ENCODE peak calls at places on chromosomes 3 and 15, in eight cellular contexts. One of them, this sample, is unnamed.

GRCh38 chr3:149581248-149581647 is 76.6 kb downstream of the WWTR1 start:
- DNase-seq in CD4-positive, alpha-beta T cell: no peak
- DNase-seq in WERI-Rb-1: no peak
- DNase-seq in Peyer's patch: no peak
- DNase-seq in choroid plexus epithelial cell: peak; percentile 63
- DNase-seq in body of pancreas: no peak
- DNase-seq in CD8-positive, alpha-beta T cell: no peak
- DNase-seq in HL-60: no peak
- DNase-seq in this sample: no peak

GRCh38 chr3:150545419-150546225 is 674 bp downstream of the SERP1 start:
- DNase-seq in Peyer's patch: peak; percentile 57
- DNase-seq in WERI-Rb-1: no peak
- DNase-seq in CD4-positive, alpha-beta T cell: peak; percentile 40
- DNase-seq in CD8-positive, alpha-beta T cell: peak; percentile 23
- DNase-seq in body of pancreas: peak; percentile 58
- DNase-seq in HL-60: no peak
- DNase-seq in choroid plexus epithelial cell: peak; percentile 32
- DNase-seq in this sample: peak; percentile 34

GRCh38 chr3:114217266-114217665 is 20.1 kb downstream of the ZNF80 start:
- DNase-seq in body of pancreas: no peak
- DNase-seq in Peyer's patch: no peak
- DNase-seq in WERI-Rb-1: no peak
- DNase-seq in CD4-positive, alpha-beta T cell: no peak
- DNase-seq in HL-60: no peak
- DNase-seq in CD8-positive, alpha-beta T cell: no peak
- DNase-seq in choroid plexus epithelial cell: peak; percentile 8
- DNase-seq in this sample: no peak

GRCh38 chr15:78540955-78541743 is 905 bp downstream of the PSMA4 start:
- DNase-seq in WERI-Rb-1: no peak
- DNase-seq in HL-60: no peak
- DNase-seq in choroid plexus epithelial cell: peak; percentile 34
- DNase-seq in CD8-positive, alpha-beta T cell: no peak
- DNase-seq in Peyer's patch: no peak
- DNase-seq in CD4-positive, alpha-beta T cell: peak; percentile 5
- DNase-seq in body of pancreas: no peak
- DNase-seq in this sample: no peak

GRCh38 chr15:67013696-67014095 is 51.7 kb upstream of the SMAD3 start:
- DNase-seq in body of pancreas: no peak
- DNase-seq in Peyer's patch: no peak
- DNase-seq in CD4-positive, alpha-beta T cell: no peak
- DNase-seq in HL-60: no peak
- DNase-seq in WERI-Rb-1: no peak
- DNase-seq in choroid plexus epithelial cell: peak; percentile 67
- DNase-seq in CD8-positive, alpha-beta T cell: no peak
- DNase-seq in this sample: no peak

GRCh38 chr15:84874991-84875390 is 9.5 kb upstream of the SLC28A1 start:
- DNase-seq in Peyer's patch: no peak
- DNase-seq in WERI-Rb-1: no peak
- DNase-seq in choroid plexus epithelial cell: no peak
- DNase-seq in HL-60: no peak
- DNase-seq in CD4-positive, alpha-beta T cell: no peak
- DNase-seq in body of pancreas: no peak
- DNase-seq in CD8-positive, alpha-beta T cell: no peak
- DNase-seq in this sample: no peak

GRCh38 chr3:72429589-72430362 is 418.5 kb downstream of the SHQ1 start:
- DNase-seq in HL-60: no peak
- DNase-seq in CD4-positive, alpha-beta T cell: no peak
- DNase-seq in body of pancreas: no peak
- DNase-seq in choroid plexus epithelial cell: no peak
- DNase-seq in CD8-positive, alpha-beta T cell: no peak
- DNase-seq in WERI-Rb-1: no peak
- DNase-seq in Peyer's patch: no peak
- DNase-seq in this sample: no peak

GRCh38 chr3:190036631-190037030 is 84.1 kb downstream of the P3H2 start:
- DNase-seq in Peyer's patch: no peak
- DNase-seq in HL-60: no peak
- DNase-seq in choroid plexus epithelial cell: peak; percentile 72
- DNase-seq in WERI-Rb-1: no peak
- DNase-seq in CD4-positive, alpha-beta T cell: no peak
- DNase-seq in CD8-positive, alpha-beta T cell: no peak
- DNase-seq in body of pancreas: no peak
- DNase-seq in this sample: no peak

GRCh38 chr3:31170932-31171670 is 276.6 kb upstream of the GADL1 start:
- DNase-seq in choroid plexus epithelial cell: peak; percentile 98
- DNase-seq in CD8-positive, alpha-beta T cell: no peak
- DNase-seq in HL-60: no peak
- DNase-seq in CD4-positive, alpha-beta T cell: no peak
- DNase-seq in Peyer's patch: no peak
- DNase-seq in body of pancreas: no peak
- DNase-seq in WERI-Rb-1: no peak
- DNase-seq in this sample: peak; percentile 21

GRCh38 chr3:131147534-131147933 is 120.9 kb downstream of the NEK11 start:
- DNase-seq in CD8-positive, alpha-beta T cell: no peak
- DNase-seq in body of pancreas: no peak
- DNase-seq in Peyer's patch: no peak
- DNase-seq in HL-60: no peak
- DNase-seq in choroid plexus epithelial cell: no peak
- DNase-seq in WERI-Rb-1: no peak
- DNase-seq in CD4-positive, alpha-beta T cell: no peak
- DNase-seq in this sample: no peak

GRCh38 chr3:187025254-187025655 is 94.9 kb downstream of the ST6GAL1 start:
- DNase-seq in HL-60: no peak
- DNase-seq in WERI-Rb-1: no peak
- DNase-seq in body of pancreas: no peak
- DNase-seq in CD8-positive, alpha-beta T cell: peak; percentile 18
- DNase-seq in CD4-positive, alpha-beta T cell: no peak
- DNase-seq in Peyer's patch: peak; percentile 77
- DNase-seq in choroid plexus epithelial cell: no peak
- DNase-seq in this sample: no peak

GRCh38 chr15:39594056-39594763 is 13.3 kb downstream of the THBS1 start:
- DNase-seq in Peyer's patch: peak; percentile 64
- DNase-seq in body of pancreas: no peak
- DNase-seq in WERI-Rb-1: no peak
- DNase-seq in CD4-positive, alpha-beta T cell: no peak
- DNase-seq in HL-60: no peak
- DNase-seq in CD8-positive, alpha-beta T cell: no peak
- DNase-seq in choroid plexus epithelial cell: no peak
- DNase-seq in this sample: no peak

GRCh38 chr15:78937132-78937739 is 7.6 kb downstream of the CTSH start:
- DNase-seq in body of pancreas: peak; percentile 34
- DNase-seq in Peyer's patch: no peak
- DNase-seq in CD8-positive, alpha-beta T cell: no peak
- DNase-seq in choroid plexus epithelial cell: peak; percentile 35
- DNase-seq in HL-60: no peak
- DNase-seq in CD4-positive, alpha-beta T cell: no peak
- DNase-seq in WERI-Rb-1: no peak
- DNase-seq in this sample: no peak

GRCh38 chr3:35651456-35651855 is 12.1 kb downstream of the ARPP21 start:
- DNase-seq in CD8-positive, alpha-beta T cell: no peak
- DNase-seq in WERI-Rb-1: no peak
- DNase-seq in CD4-positive, alpha-beta T cell: no peak
- DNase-seq in choroid plexus epithelial cell: peak; percentile 46
- DNase-seq in HL-60: no peak
- DNase-seq in body of pancreas: no peak
- DNase-seq in Peyer's patch: no peak
- DNase-seq in this sample: no peak

GRCh38 chr3:10600159-10601125 is 95.1 kb upstream of the ATP2B2 start:
- DNase-seq in WERI-Rb-1: peak; percentile 35
- DNase-seq in CD8-positive, alpha-beta T cell: no peak
- DNase-seq in Peyer's patch: no peak
- DNase-seq in CD4-positive, alpha-beta T cell: no peak
- DNase-seq in HL-60: no peak
- DNase-seq in choroid plexus epithelial cell: no peak
- DNase-seq in body of pancreas: no peak
- DNase-seq in this sample: no peak

GRCh38 chr3:78967061-78967460 is 800.7 kb downstream of the ROBO1 start:
- DNase-seq in body of pancreas: no peak
- DNase-seq in HL-60: no peak
- DNase-seq in WERI-Rb-1: no peak
- DNase-seq in CD8-positive, alpha-beta T cell: no peak
- DNase-seq in choroid plexus epithelial cell: no peak
- DNase-seq in CD4-positive, alpha-beta T cell: no peak
- DNase-seq in Peyer's patch: no peak
- DNase-seq in this sample: no peak

GRCh38 chr3:48414376-48415250 is 15.3 kb downstream of the PLXNB1 start:
- DNase-seq in HL-60: no peak
- DNase-seq in choroid plexus epithelial cell: no peak
- DNase-seq in CD4-positive, alpha-beta T cell: no peak
- DNase-seq in WERI-Rb-1: no peak
- DNase-seq in body of pancreas: no peak
- DNase-seq in Peyer's patch: no peak
- DNase-seq in CD8-positive, alpha-beta T cell: no peak
- DNase-seq in this sample: no peak

GRCh38 chr15:60655252-60655651 is 176.3 kb upstream of the ICE2 start:
- DNase-seq in Peyer's patch: no peak
- DNase-seq in HL-60: no peak
- DNase-seq in choroid plexus epithelial cell: no peak
- DNase-seq in CD8-positive, alpha-beta T cell: no peak
- DNase-seq in WERI-Rb-1: no peak
- DNase-seq in body of pancreas: no peak
- DNase-seq in CD4-positive, alpha-beta T cell: no peak
- DNase-seq in this sample: no peak

GRCh38 chr15:88337993-88338392 is 81.5 kb upstream of the NTRK3 start:
- DNase-seq in CD4-positive, alpha-beta T cell: no peak
- DNase-seq in body of pancreas: no peak
- DNase-seq in choroid plexus epithelial cell: no peak
- DNase-seq in WERI-Rb-1: no peak
- DNase-seq in CD8-positive, alpha-beta T cell: no peak
- DNase-seq in Peyer's patch: no peak
- DNase-seq in HL-60: no peak
- DNase-seq in this sample: no peak
- TF ChIP-seq CTCF in CD4-positive, alpha-beta T cell: no peak
- TF ChIP-seq CTCF in body of pancreas: no peak
- TF ChIP-seq CTCF in choroid plexus epithelial cell: no peak
- TF ChIP-seq CTCF in WERI-Rb-1: peak; percentile 2
- TF ChIP-seq CTCF in CD8-positive, alpha-beta T cell: no peak
- TF ChIP-seq CTCF in Peyer's patch: no peak
- TF ChIP-seq CTCF in HL-60: no peak
- TF ChIP-seq CTCF in this sample: no peak

DNA sequence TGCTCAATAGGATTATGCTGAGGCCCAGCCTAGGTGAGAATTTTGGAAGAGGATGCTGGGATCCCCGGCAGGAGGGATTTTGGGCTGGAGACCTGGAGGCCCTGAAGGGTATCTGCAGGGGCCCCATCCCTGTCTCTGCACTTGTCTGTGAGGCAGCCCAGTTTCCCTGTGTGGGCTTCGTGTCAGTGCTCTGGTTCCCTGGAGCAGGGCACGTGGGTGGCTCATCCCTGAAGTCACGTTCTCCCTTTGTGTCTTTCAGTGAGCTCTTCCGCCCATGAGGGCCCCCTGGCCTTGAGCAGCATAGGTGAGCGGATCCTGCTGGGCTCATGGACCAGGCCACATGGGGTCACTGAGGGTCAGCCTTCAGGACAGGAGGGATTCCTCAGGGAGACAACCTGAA is 217.9 kb downstream of the SNRPN start:
- DNase-seq in choroid plexus epithelial cell: no peak
- DNase-seq in body of pancreas: no peak
- DNase-seq in Peyer's patch: peak; percentile 15
- DNase-seq in CD8-positive, alpha-beta T cell: no peak
- DNase-seq in WERI-Rb-1: no peak
- DNase-seq in HL-60: no peak
- DNase-seq in CD4-positive, alpha-beta T cell: no peak
- DNase-seq in this sample: no peak
- TF ChIP-seq CTCF in choroid plexus epithelial cell: no peak
- TF ChIP-seq CTCF in body of pancreas: no peak
- TF ChIP-seq CTCF in Peyer's patch: no peak
- TF ChIP-seq CTCF in CD8-positive, alpha-beta T cell: no peak
- TF ChIP-seq CTCF in WERI-Rb-1: no peak
- TF ChIP-seq CTCF in HL-60: no peak
- TF ChIP-seq CTCF in CD4-positive, alpha-beta T cell: no peak
- TF ChIP-seq CTCF in this sample: no peak

GRCh38 chr15:80234883-80235282 is 17.1 kb downstream of the CTXND1 start:
- DNase-seq in Peyer's patch: peak; percentile 66
- DNase-seq in WERI-Rb-1: peak; percentile 29
- DNase-seq in choroid plexus epithelial cell: peak; percentile 31
- DNase-seq in CD8-positive, alpha-beta T cell: no peak
- DNase-seq in CD4-positive, alpha-beta T cell: peak; percentile 20
- DNase-seq in HL-60: no peak
- DNase-seq in body of pancreas: peak; percentile 18
- DNase-seq in this sample: peak; percentile 63
- TF ChIP-seq CTCF in Peyer's patch: peak; percentile 44
- TF ChIP-seq CTCF in WERI-Rb-1: peak; percentile 69
- TF ChIP-seq CTCF in choroid plexus epithelial cell: peak; percentile 59
- TF ChIP-seq CTCF in CD8-positive, alpha-beta T cell: no peak
- TF ChIP-seq CTCF in CD4-positive, alpha-beta T cell: peak; percentile 17
- TF ChIP-seq CTCF in HL-60: peak; percentile 44
- TF ChIP-seq CTCF in body of pancreas: peak; percentile 37
- TF ChIP-seq CTCF in this sample: peak; percentile 73

GRCh38 chr3:125207507-125207906 is 5.0 kb downstream of the SLC12A8 start:
- DNase-seq in Peyer's patch: peak; percentile 59
- DNase-seq in body of pancreas: peak; percentile 69
- DNase-seq in choroid plexus epithelial cell: no peak
- DNase-seq in CD4-positive, alpha-beta T cell: no peak
- DNase-seq in WERI-Rb-1: peak; percentile 50
- DNase-seq in HL-60: no peak
- DNase-seq in CD8-positive, alpha-beta T cell: no peak
- DNase-seq in this sample: no peak

GRCh38 chr3:125203731-125204130 is 8.8 kb downstream of the SLC12A8 start:
- DNase-seq in CD4-positive, alpha-beta T cell: no peak
- DNase-seq in Peyer's patch: no peak
- DNase-seq in WERI-Rb-1: no peak
- DNase-seq in body of pancreas: no peak
- DNase-seq in CD8-positive, alpha-beta T cell: no peak
- DNase-seq in HL-60: no peak
- DNase-seq in choroid plexus epithelial cell: no peak
- DNase-seq in this sample: no peak

GRCh38 chr3:125206934-125207333 is 5.6 kb downstream of the SLC12A8 start:
- DNase-seq in CD4-positive, alpha-beta T cell: no peak
- DNase-seq in HL-60: no peak
- DNase-seq in choroid plexus epithelial cell: no peak
- DNase-seq in CD8-positive, alpha-beta T cell: no peak
- DNase-seq in body of pancreas: no peak
- DNase-seq in WERI-Rb-1: no peak
- DNase-seq in Peyer's patch: peak; percentile 35
- DNase-seq in this sample: no peak

GRCh38 chr3:125200731-125201139 is 11.8 kb downstream of the SLC12A8 start:
- DNase-seq in CD8-positive, alpha-beta T cell: no peak
- DNase-seq in choroid plexus epithelial cell: no peak
- DNase-seq in body of pancreas: no peak
- DNase-seq in WERI-Rb-1: no peak
- DNase-seq in Peyer's patch: no peak
- DNase-seq in HL-60: no peak
- DNase-seq in CD4-positive, alpha-beta T cell: no peak
- DNase-seq in this sample: no peak

DNA sequence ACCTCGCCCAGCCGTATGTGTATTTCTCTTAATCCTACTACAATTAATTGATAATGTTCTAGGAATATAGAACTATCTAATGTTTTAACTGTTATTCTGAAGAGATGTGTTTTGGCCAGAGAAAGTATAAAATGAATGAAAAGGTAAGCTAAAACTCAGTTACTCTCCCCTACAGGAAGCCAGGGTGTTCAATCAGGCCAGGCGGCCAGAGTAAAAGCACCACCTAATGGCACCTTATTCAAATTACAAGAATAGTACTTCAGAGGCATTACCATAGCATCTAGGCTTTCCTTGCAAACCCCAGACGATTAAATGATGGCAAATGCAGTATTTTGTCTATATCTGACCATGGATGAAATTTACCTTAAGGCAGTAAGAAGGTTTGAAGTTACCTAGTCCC is 10.4 kb downstream of the SLC12A8 start:
- DNase-seq in choroid plexus epithelial cell: peak; percentile 56
- DNase-seq in WERI-Rb-1: no peak
- DNase-seq in body of pancreas: no peak
- DNase-seq in CD8-positive, alpha-beta T cell: no peak
- DNase-seq in HL-60: no peak
- DNase-seq in CD4-positive, alpha-beta T cell: no peak
- DNase-seq in Peyer's patch: no peak
- DNase-seq in this sample: no peak
- TF ChIP-seq CTCF in choroid plexus epithelial cell: peak; percentile 55
- TF ChIP-seq CTCF in WERI-Rb-1: peak; percentile 19
- TF ChIP-seq CTCF in body of pancreas: no peak
- TF ChIP-seq CTCF in CD8-positive, alpha-beta T cell: no peak
- TF ChIP-seq CTCF in HL-60: no peak
- TF ChIP-seq CTCF in CD4-positive, alpha-beta T cell: no peak
- TF ChIP-seq CTCF in Peyer's patch: no peak
- TF ChIP-seq CTCF in this sample: no peak